ENCODE peak calls at places on chromosome 2, in ten cellular contexts. One of them, this sample, is unnamed.

GRCh38 chr2:6290626-6291025 is 575.1 kb downstream of the CMPK2 start:
- DNase-seq in fibroblast of the aortic adventitia: no peak
- DNase-seq in uterus: no peak
- DNase-seq in neural progenitor cell: no peak
- DNase-seq in brain microvascular endothelial cell: no peak
- DNase-seq in A673: peak
- DNase-seq in fibroblast of lung: no peak
- DNase-seq in left ventricle myocardium inferior: no peak
- DNase-seq in MM.1S: no peak
- DNase-seq in right lobe of liver: no peak
- DNase-seq in this sample: no peak

GRCh38 chr2:2664989-2665833 is 334.1 kb upstream of the MYT1L start:
- DNase-seq in right lobe of liver: no peak
- DNase-seq in A673: no peak
- DNase-seq in neural progenitor cell: peak
- DNase-seq in left ventricle myocardium inferior: no peak
- DNase-seq in brain microvascular endothelial cell: peak
- DNase-seq in fibroblast of lung: peak
- DNase-seq in MM.1S: no peak
- DNase-seq in uterus: no peak
- DNase-seq in fibroblast of the aortic adventitia: no peak
- DNase-seq in this sample: peak

GRCh38 chr2:77104554-77104953 is 417.6 kb downstream of the LRRTM4 start:
- DNase-seq in left ventricle myocardium inferior: no peak
- DNase-seq in MM.1S: no peak
- DNase-seq in A673: no peak
- DNase-seq in uterus: no peak
- DNase-seq in brain microvascular endothelial cell: no peak
- DNase-seq in right lobe of liver: no peak
- DNase-seq in neural progenitor cell: peak
- DNase-seq in fibroblast of the aortic adventitia: no peak
- DNase-seq in fibroblast of lung: no peak
- DNase-seq in this sample: no peak

GRCh38 chr2:23312996-23313606 is 71.9 kb upstream of the KLHL29 start:
- DNase-seq in fibroblast of lung: no peak
- DNase-seq in left ventricle myocardium inferior: no peak
- DNase-seq in A673: peak
- DNase-seq in right lobe of liver: no peak
- DNase-seq in neural progenitor cell: peak
- DNase-seq in brain microvascular endothelial cell: peak
- DNase-seq in uterus: no peak
- DNase-seq in fibroblast of the aortic adventitia: peak
- DNase-seq in MM.1S: no peak
- DNase-seq in this sample: no peak

GRCh38 chr2:187302619-187303018 is 145.4 kb downstream of the CALCRL start:
- DNase-seq in MM.1S: no peak
- DNase-seq in right lobe of liver: no peak
- DNase-seq in fibroblast of the aortic adventitia: peak
- DNase-seq in brain microvascular endothelial cell: peak
- DNase-seq in fibroblast of lung: peak
- DNase-seq in left ventricle myocardium inferior: no peak
- DNase-seq in A673: peak
- DNase-seq in neural progenitor cell: no peak
- DNase-seq in uterus: no peak
- DNase-seq in this sample: no peak

GRCh38 chr2:237915576-237915975 is 51.2 kb upstream of the UBE2F start:
- DNase-seq in left ventricle myocardium inferior: no peak
- DNase-seq in neural progenitor cell: no peak
- DNase-seq in brain microvascular endothelial cell: no peak
- DNase-seq in fibroblast of the aortic adventitia: no peak
- DNase-seq in A673: no peak
- DNase-seq in right lobe of liver: peak
- DNase-seq in uterus: peak
- DNase-seq in MM.1S: no peak
- DNase-seq in fibroblast of lung: no peak
- DNase-seq in this sample: no peak

GRCh38 chr2:77640924-77641323 is 118.7 kb upstream of the LRRTM4 start:
- DNase-seq in right lobe of liver: no peak
- DNase-seq in fibroblast of lung: no peak
- DNase-seq in A673: no peak
- DNase-seq in uterus: no peak
- DNase-seq in brain microvascular endothelial cell: no peak
- DNase-seq in MM.1S: no peak
- DNase-seq in left ventricle myocardium inferior: no peak
- DNase-seq in neural progenitor cell: no peak
- DNase-seq in fibroblast of the aortic adventitia: no peak
- DNase-seq in this sample: no peak

GRCh38 chr2:241862093-241862492 is 3.4 kb upstream of the PDCD1 start:
- DNase-seq in right lobe of liver: peak
- DNase-seq in brain microvascular endothelial cell: no peak
- DNase-seq in neural progenitor cell: no peak
- DNase-seq in fibroblast of the aortic adventitia: no peak
- DNase-seq in uterus: no peak
- DNase-seq in fibroblast of lung: no peak
- DNase-seq in left ventricle myocardium inferior: no peak
- DNase-seq in A673: no peak
- DNase-seq in MM.1S: no peak
- DNase-seq in this sample: no peak

GRCh38 chr2:97957432-97958183 is 38.1 kb downstream of the TMEM131 start:
- DNase-seq in fibroblast of lung: peak
- DNase-seq in neural progenitor cell: no peak
- DNase-seq in right lobe of liver: no peak
- DNase-seq in A673: no peak
- DNase-seq in fibroblast of the aortic adventitia: no peak
- DNase-seq in uterus: no peak
- DNase-seq in left ventricle myocardium inferior: no peak
- DNase-seq in brain microvascular endothelial cell: no peak
- DNase-seq in MM.1S: peak
- DNase-seq in this sample: no peak

GRCh38 chr2:13919981-13920382 is 712.5 kb upstream of the LRATD1 start:
- DNase-seq in A673: no peak
- DNase-seq in uterus: no peak
- DNase-seq in right lobe of liver: no peak
- DNase-seq in MM.1S: no peak
- DNase-seq in fibroblast of lung: peak
- DNase-seq in fibroblast of the aortic adventitia: peak
- DNase-seq in brain microvascular endothelial cell: no peak
- DNase-seq in neural progenitor cell: no peak
- DNase-seq in left ventricle myocardium inferior: no peak
- DNase-seq in this sample: peak

GRCh38 chr2:230254152-230254881 is 28.8 kb downstream of the SP140 start:
- DNase-seq in MM.1S: no peak
- DNase-seq in neural progenitor cell: no peak
- DNase-seq in uterus: no peak
- DNase-seq in brain microvascular endothelial cell: no peak
- DNase-seq in fibroblast of lung: no peak
- DNase-seq in right lobe of liver: no peak
- DNase-seq in fibroblast of the aortic adventitia: no peak
- DNase-seq in A673: no peak
- DNase-seq in left ventricle myocardium inferior: no peak
- DNase-seq in this sample: no peak

GRCh38 chr2:172211507-172211906 is 108.8 kb upstream of the DLX2 start:
- DNase-seq in right lobe of liver: no peak
- DNase-seq in uterus: no peak
- DNase-seq in neural progenitor cell: no peak
- DNase-seq in MM.1S: no peak
- DNase-seq in fibroblast of the aortic adventitia: no peak
- DNase-seq in left ventricle myocardium inferior: no peak
- DNase-seq in A673: no peak
- DNase-seq in fibroblast of lung: peak
- DNase-seq in brain microvascular endothelial cell: peak
- DNase-seq in this sample: no peak

GRCh38 chr2:31131871-31132270 is 6.4 kb downstream of the GALNT14 start:
- DNase-seq in left ventricle myocardium inferior: no peak
- DNase-seq in uterus: no peak
- DNase-seq in right lobe of liver: no peak
- DNase-seq in fibroblast of the aortic adventitia: no peak
- DNase-seq in MM.1S: no peak
- DNase-seq in brain microvascular endothelial cell: no peak
- DNase-seq in fibroblast of lung: no peak
- DNase-seq in A673: no peak
- DNase-seq in neural progenitor cell: no peak
- DNase-seq in this sample: no peak

GRCh38 chr2:236164201-236164982 is 3.8 kb downstream of the GBX2 start:
- DNase-seq in right lobe of liver: no peak
- DNase-seq in A673: peak
- DNase-seq in fibroblast of the aortic adventitia: no peak
- DNase-seq in neural progenitor cell: peak
- DNase-seq in left ventricle myocardium inferior: no peak
- DNase-seq in brain microvascular endothelial cell: no peak
- DNase-seq in MM.1S: no peak
- DNase-seq in fibroblast of lung: peak
- DNase-seq in uterus: no peak
- DNase-seq in this sample: no peak
- H3K4me3 ChIP-seq in right lobe of liver: no peak
- H3K4me3 ChIP-seq in A673: peak
- H3K4me3 ChIP-seq in fibroblast of the aortic adventitia: peak
- H3K4me3 ChIP-seq in neural progenitor cell: peak
- H3K4me3 ChIP-seq in left ventricle myocardium inferior: peak
- H3K4me3 ChIP-seq in brain microvascular endothelial cell: peak
- H3K4me3 ChIP-seq in MM.1S: no peak
- H3K4me3 ChIP-seq in fibroblast of lung: no peak
- H3K4me3 ChIP-seq in uterus: no peak
- H3K4me3 ChIP-seq in this sample: peak

GRCh38 chr2:39730685-39731302 is 48.3 kb downstream of the THUMPD2 start:
- DNase-seq in A673: peak
- DNase-seq in fibroblast of the aortic adventitia: no peak
- DNase-seq in right lobe of liver: no peak
- DNase-seq in MM.1S: peak
- DNase-seq in fibroblast of lung: no peak
- DNase-seq in brain microvascular endothelial cell: peak
- DNase-seq in uterus: no peak
- DNase-seq in neural progenitor cell: peak
- DNase-seq in left ventricle myocardium inferior: no peak
- DNase-seq in this sample: no peak
- TF ChIP-seq CTCF in A673: peak
- TF ChIP-seq CTCF in fibroblast of the aortic adventitia: peak
- TF ChIP-seq CTCF in right lobe of liver: peak
- TF ChIP-seq CTCF in MM.1S: peak
- TF ChIP-seq CTCF in fibroblast of lung: peak
- TF ChIP-seq CTCF in brain microvascular endothelial cell: peak
- TF ChIP-seq CTCF in uterus: no peak
- TF ChIP-seq CTCF in neural progenitor cell: peak
- TF ChIP-seq CTCF in left ventricle myocardium inferior: peak
- TF ChIP-seq CTCF in this sample: peak

GRCh38 chr2:9001778-9002177 is 1.7 kb downstream of the MBOAT2 start:
- DNase-seq in MM.1S: no peak
- DNase-seq in fibroblast of the aortic adventitia: no peak
- DNase-seq in A673: no peak
- DNase-seq in right lobe of liver: no peak
- DNase-seq in fibroblast of lung: no peak
- DNase-seq in left ventricle myocardium inferior: no peak
- DNase-seq in uterus: no peak
- DNase-seq in neural progenitor cell: no peak
- DNase-seq in brain microvascular endothelial cell: no peak
- DNase-seq in this sample: no peak

GRCh38 chr2:9002637-9003365 is 683 bp downstream of the MBOAT2 start:
- DNase-seq in fibroblast of lung: peak
- DNase-seq in uterus: peak
- DNase-seq in neural progenitor cell: peak
- DNase-seq in brain microvascular endothelial cell: no peak
- DNase-seq in A673: peak
- DNase-seq in fibroblast of the aortic adventitia: peak
- DNase-seq in right lobe of liver: peak
- DNase-seq in left ventricle myocardium inferior: no peak
- DNase-seq in MM.1S: no peak
- DNase-seq in this sample: no peak

GRCh38 chr2:9001229-9001628 is 2.3 kb downstream of the MBOAT2 start:
- DNase-seq in fibroblast of the aortic adventitia: peak
- DNase-seq in uterus: no peak
- DNase-seq in neural progenitor cell: no peak
- DNase-seq in A673: no peak
- DNase-seq in brain microvascular endothelial cell: peak
- DNase-seq in fibroblast of lung: peak
- DNase-seq in MM.1S: no peak
- DNase-seq in left ventricle myocardium inferior: no peak
- DNase-seq in right lobe of liver: no peak
- DNase-seq in this sample: no peak

GRCh38 chr2:9003366-9003615 is 193 bp downstream of the MBOAT2 start:
- DNase-seq in A673: no peak
- DNase-seq in left ventricle myocardium inferior: no peak
- DNase-seq in fibroblast of lung: no peak
- DNase-seq in MM.1S: no peak
- DNase-seq in uterus: no peak
- DNase-seq in right lobe of liver: no peak
- DNase-seq in fibroblast of the aortic adventitia: no peak
- DNase-seq in neural progenitor cell: no peak
- DNase-seq in brain microvascular endothelial cell: no peak
- DNase-seq in this sample: no peak

DNA sequence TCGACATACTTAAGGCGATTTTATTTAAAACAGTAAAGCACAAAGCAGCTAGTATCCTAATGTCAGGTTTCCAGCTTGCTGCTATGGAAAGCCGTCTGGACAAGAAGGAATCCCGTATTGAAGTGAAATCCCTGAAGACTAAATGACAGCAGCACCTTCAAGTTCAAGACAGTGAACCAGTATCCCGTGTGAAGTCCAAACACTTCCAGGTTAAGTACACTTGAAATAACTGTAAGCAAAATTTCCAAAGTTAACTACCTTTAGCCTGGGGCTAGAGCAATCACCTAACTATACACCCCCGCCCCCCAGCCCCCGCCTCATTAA is 1.2 kb downstream of the MBOAT2 start:
- DNase-seq in uterus: no peak
- DNase-seq in fibroblast of lung: no peak
- DNase-seq in left ventricle myocardium inferior: no peak
- DNase-seq in MM.1S: no peak
- DNase-seq in fibroblast of the aortic adventitia: peak
- DNase-seq in neural progenitor cell: no peak
- DNase-seq in A673: no peak
- DNase-seq in brain microvascular endothelial cell: no peak
- DNase-seq in right lobe of liver: no peak
- DNase-seq in this sample: no peak
- H3K4me3 ChIP-seq in uterus: peak
- H3K4me3 ChIP-seq in fibroblast of lung: peak
- H3K4me3 ChIP-seq in left ventricle myocardium inferior: peak
- H3K4me3 ChIP-seq in MM.1S: no peak
- H3K4me3 ChIP-seq in fibroblast of the aortic adventitia: peak
- H3K4me3 ChIP-seq in neural progenitor cell: peak
- H3K4me3 ChIP-seq in A673: peak
- H3K4me3 ChIP-seq in brain microvascular endothelial cell: peak
- H3K4me3 ChIP-seq in right lobe of liver: no peak
- H3K4me3 ChIP-seq in this sample: peak

DNA sequence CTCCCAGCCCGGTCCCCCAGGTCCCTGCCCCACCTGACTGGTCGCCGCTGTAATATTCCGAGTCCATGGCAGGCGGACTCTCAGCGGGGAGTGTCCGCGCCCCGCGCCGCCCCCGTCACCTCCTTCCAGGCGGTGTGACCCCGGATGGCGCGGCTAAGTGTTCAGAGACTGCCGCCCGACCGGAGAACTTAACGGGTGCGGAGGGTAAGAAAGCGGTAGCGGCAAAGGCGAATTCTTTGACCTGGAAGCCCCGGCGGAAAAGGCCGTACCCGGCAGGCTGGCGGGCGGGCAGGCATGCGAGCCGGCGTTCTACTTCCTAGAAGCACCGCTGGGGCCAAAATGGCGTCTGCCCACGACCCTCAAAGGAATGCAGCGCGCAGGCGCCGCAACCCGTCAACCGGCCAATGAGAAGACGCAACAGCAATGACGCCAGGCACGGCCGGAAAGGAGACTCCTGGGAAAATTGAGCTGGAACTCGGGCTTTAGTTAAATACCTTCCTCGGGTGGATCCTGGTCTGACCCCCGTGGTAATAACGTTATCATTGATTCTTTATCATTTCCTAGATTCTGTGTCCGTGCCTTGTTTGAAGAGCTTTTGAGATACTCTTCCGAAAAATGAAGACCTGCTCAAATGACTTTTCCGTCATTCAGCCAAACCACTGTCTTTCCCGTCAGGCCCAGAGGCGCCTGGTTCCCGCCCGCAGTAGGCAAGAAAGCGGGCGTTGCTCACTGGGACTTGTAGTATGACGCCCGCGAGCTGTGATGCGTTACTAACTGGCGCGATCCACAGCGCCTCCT is at the start of gene IWS1:
- DNase-seq in A673: peak
- DNase-seq in left ventricle myocardium inferior: peak
- DNase-seq in right lobe of liver: peak
- DNase-seq in neural progenitor cell: peak
- DNase-seq in fibroblast of the aortic adventitia: peak
- DNase-seq in fibroblast of lung: peak
- DNase-seq in MM.1S: peak
- DNase-seq in uterus: peak
- DNase-seq in brain microvascular endothelial cell: peak
- DNase-seq in this sample: peak
- TF ChIP-seq CTCF in A673: no peak
- TF ChIP-seq CTCF in left ventricle myocardium inferior: peak
- TF ChIP-seq CTCF in right lobe of liver: peak
- TF ChIP-seq CTCF in neural progenitor cell: peak
- TF ChIP-seq CTCF in fibroblast of the aortic adventitia: peak
- TF ChIP-seq CTCF in fibroblast of lung: no peak
- TF ChIP-seq CTCF in MM.1S: no peak
- TF ChIP-seq CTCF in uterus: peak
- TF ChIP-seq CTCF in brain microvascular endothelial cell: peak
- TF ChIP-seq CTCF in this sample: peak